ENCODE peak calls at places on chromosomes 6 and 20, in four cellular contexts. One of them, this sample, is unnamed. For H3K27me3, the result is how much of the 10 kb centered on the place peaks cover.

GRCh38 chr20:48759631-48760245 is 68.1 kb downstream of the PREX1 start:
- DNase-seq in fibroblast of lung: no peak
- DNase-seq in heart right ventricle: no peak
- DNase-seq in upper lobe of right lung: no peak
- DNase-seq in this sample: no peak

GRCh38 chr20:34703573-34704176 is 469 bp upstream of the TP53INP2 start:
- DNase-seq in fibroblast of lung: peak
- DNase-seq in heart right ventricle: no peak
- DNase-seq in upper lobe of right lung: no peak
- DNase-seq in this sample: peak

GRCh38 chr6:151524059-151524458 is 30.2 kb downstream of the CCDC170 start:
- DNase-seq in fibroblast of lung: peak
- DNase-seq in heart right ventricle: no peak
- DNase-seq in upper lobe of right lung: no peak
- DNase-seq in this sample: no peak

GRCh38 chr6:15879372-15880261 is 216.8 kb upstream of the DTNBP1 start:
- DNase-seq in fibroblast of lung: peak
- DNase-seq in heart right ventricle: peak
- DNase-seq in upper lobe of right lung: peak
- DNase-seq in this sample: no peak

GRCh38 chr6:143727035-143727434 is 49.3 kb downstream of the PHACTR2 start:
- DNase-seq in fibroblast of lung: peak
- DNase-seq in heart right ventricle: no peak
- DNase-seq in upper lobe of right lung: no peak
- DNase-seq in this sample: no peak

GRCh38 chr6:119241124-119241491 is 108.5 kb downstream of the MAN1A1 start:
- DNase-seq in fibroblast of lung: peak
- DNase-seq in heart right ventricle: no peak
- DNase-seq in upper lobe of right lung: no peak
- DNase-seq in this sample: no peak

GRCh38 chr6:52157301-52157930 is 28.8 kb upstream of the IL17A start:
- DNase-seq in fibroblast of lung: peak
- DNase-seq in heart right ventricle: no peak
- DNase-seq in upper lobe of right lung: no peak
- DNase-seq in this sample: no peak

GRCh38 chr6:117533775-117534174 is 51.3 kb downstream of the DCBLD1 start:
- DNase-seq in fibroblast of lung: no peak
- DNase-seq in heart right ventricle: no peak
- DNase-seq in upper lobe of right lung: no peak
- DNase-seq in this sample: no peak

GRCh38 chr6:41442800-41443501 is 103.2 kb upstream of the FOXP4 start:
- DNase-seq in fibroblast of lung: peak
- DNase-seq in heart right ventricle: peak
- DNase-seq in upper lobe of right lung: no peak
- DNase-seq in this sample: no peak

GRCh38 chr6:39812496-39812852 is 20.3 kb downstream of the DAAM2 start:
- DNase-seq in fibroblast of lung: no peak
- DNase-seq in heart right ventricle: no peak
- DNase-seq in upper lobe of right lung: no peak
- DNase-seq in this sample: no peak

GRCh38 chr20:61795669-61796630 is 269.7 kb downstream of the TAF4 start:
- DNase-seq in fibroblast of lung: no peak
- DNase-seq in heart right ventricle: no peak
- DNase-seq in upper lobe of right lung: no peak
- DNase-seq in this sample: no peak
- H3K4me3 ChIP-seq in fibroblast of lung: no peak
- H3K4me3 ChIP-seq in heart right ventricle: no peak
- H3K4me3 ChIP-seq in upper lobe of right lung: no peak
- H3K4me3 ChIP-seq in this sample: no peak

GRCh38 chr20:56003966-56004365 is 1.4 kb downstream of the CBLN4 start:
- DNase-seq in fibroblast of lung: peak
- DNase-seq in heart right ventricle: no peak
- DNase-seq in upper lobe of right lung: peak
- DNase-seq in this sample: no peak

GRCh38 chr20:56005389-56005715 is at the start of gene CBLN4:
- DNase-seq in fibroblast of lung: no peak
- DNase-seq in heart right ventricle: no peak
- DNase-seq in upper lobe of right lung: no peak
- DNase-seq in this sample: no peak

GRCh38 chr20:56001890-56002289 is 3.4 kb downstream of the CBLN4 start:
- DNase-seq in fibroblast of lung: no peak
- DNase-seq in heart right ventricle: no peak
- DNase-seq in upper lobe of right lung: no peak
- DNase-seq in this sample: no peak

GRCh38 chr20:56003111-56003800 is 2.1 kb downstream of the CBLN4 start:
- DNase-seq in fibroblast of lung: no peak
- DNase-seq in heart right ventricle: no peak
- DNase-seq in upper lobe of right lung: no peak
- DNase-seq in this sample: no peak

DNA sequence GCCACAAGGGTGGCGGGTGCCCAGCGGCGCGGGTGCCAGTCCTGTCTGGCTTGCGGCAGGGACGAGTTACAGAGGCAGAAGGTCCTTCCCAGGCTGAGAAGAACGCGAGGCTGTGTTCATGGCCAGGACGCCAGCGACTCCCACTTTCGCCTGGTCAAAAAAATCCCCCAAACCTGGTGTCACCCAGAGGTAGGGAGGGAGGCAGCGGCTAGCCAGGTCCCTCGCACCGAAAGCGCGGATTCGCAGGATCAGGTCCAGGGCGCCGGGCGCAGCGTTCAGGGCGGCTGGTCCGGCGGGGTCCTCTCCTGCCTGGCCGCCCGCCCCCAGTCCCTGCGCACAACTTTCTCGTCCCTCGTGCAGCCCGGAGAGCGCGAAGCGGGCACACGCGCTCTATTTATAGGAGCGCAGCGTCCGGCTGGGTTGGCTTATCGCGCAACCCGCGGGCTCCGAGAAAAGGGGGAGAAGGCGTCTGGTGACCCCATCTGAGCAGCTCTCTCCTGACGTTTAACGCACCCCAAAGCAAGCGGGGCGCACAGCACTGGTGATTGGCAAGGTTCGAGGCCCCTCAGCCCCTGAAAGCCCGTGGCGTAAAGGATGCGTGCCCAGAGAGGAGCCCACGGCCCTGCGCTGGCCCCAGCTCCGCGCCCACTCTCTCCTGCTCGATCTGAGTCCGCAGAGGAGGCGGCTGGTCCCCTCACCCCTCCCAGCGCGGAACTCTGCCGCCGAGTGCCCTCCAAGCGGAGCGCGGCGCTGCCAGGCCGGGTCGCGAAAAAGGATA is 519 bp downstream of the CBLN4 start:
- DNase-seq in fibroblast of lung: no peak
- DNase-seq in heart right ventricle: no peak
- DNase-seq in upper lobe of right lung: no peak
- DNase-seq in this sample: no peak
- H3K27me3 ChIP-seq in fibroblast of lung: under half
- H3K27me3 ChIP-seq in heart right ventricle: half or more
- H3K27me3 ChIP-seq in upper lobe of right lung: half or more
- H3K27me3 ChIP-seq in this sample: under half

DNA sequence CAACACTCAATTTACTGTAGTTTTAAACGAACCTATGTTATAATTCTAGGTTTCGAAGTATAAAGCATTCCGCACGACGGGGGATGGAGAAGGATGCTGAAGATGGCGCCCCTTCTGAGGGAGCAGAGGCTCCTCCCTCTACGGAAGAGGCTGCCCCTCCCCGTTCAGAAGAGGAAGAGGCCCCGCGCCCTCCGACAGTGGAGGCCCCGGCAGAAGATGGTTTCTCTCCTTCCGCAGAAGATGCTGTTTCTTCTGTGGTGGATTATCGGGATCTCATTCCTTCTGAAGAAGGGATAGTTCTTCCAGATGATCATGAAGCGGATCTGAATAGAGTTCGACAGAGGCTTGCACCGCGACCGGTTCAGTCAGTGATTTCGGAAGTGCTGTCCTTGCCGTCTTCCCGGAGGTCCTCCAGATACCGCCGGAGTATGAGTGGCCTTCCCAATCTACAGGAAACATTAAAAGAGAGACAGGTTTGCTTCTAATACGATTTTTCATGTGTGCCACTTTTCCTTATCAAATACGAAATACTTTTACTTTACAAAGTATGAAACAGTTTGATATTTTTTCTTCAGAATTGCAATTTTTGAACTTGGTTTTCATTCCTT is 7.7 kb downstream of the DNAH8 start:
- DNase-seq in fibroblast of lung: no peak
- DNase-seq in heart right ventricle: no peak
- DNase-seq in upper lobe of right lung: no peak
- DNase-seq in this sample: no peak
- H3K4me3 ChIP-seq in fibroblast of lung: no peak
- H3K4me3 ChIP-seq in heart right ventricle: no peak
- H3K4me3 ChIP-seq in upper lobe of right lung: no peak
- H3K4me3 ChIP-seq in this sample: no peak

DNA sequence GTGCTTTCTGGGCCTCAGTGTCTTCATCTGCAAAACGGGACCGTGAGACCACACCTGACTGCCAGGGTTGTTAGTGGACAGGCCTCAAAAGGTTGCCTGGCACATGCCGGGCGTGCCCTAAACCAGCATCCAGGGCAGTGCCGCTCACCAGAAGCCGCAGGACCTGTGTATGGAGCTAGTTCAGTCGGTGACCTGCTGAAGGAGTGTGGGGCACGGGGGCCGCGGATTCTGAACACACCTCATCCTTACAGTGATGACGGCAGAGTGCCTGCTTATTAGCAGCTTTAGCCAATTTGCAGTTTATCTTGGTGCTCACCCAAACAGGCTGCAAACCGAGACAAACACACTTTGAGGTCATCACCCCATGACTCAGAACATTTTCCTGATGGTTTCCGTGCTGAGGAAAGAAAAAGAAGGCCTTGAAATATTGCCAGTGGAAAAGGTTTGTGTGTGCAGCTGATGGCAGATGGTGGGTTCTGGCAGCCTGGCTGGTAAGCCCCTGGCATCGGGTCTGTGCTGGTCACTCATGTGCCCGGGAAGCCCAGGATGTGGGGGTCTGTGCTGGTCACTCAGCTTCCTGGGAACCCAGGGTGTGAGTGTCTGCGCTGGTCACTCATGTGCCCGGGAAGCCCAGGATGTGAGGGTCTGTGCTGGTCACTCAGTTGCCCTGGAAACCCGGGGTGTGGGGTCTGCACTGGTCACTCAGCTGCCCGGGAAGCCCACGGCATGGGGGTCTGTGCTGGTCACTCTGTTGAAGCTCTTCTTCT is 153.8 kb downstream of the ERMARD start:
- DNase-seq in fibroblast of lung: peak
- DNase-seq in heart right ventricle: no peak
- DNase-seq in upper lobe of right lung: no peak
- DNase-seq in this sample: no peak
- H3K27me3 ChIP-seq in fibroblast of lung: under half
- H3K27me3 ChIP-seq in heart right ventricle: under half
- H3K27me3 ChIP-seq in upper lobe of right lung: under half
- H3K27me3 ChIP-seq in this sample: under half

This sample was measured in breast epithelium.